ENCODE peak calls at places on chromosomes 13 and 19, in seven cellular contexts. X is mesenchymal stem cell, T is IMR-90, I is mesendoderm, V is H9, H is H1, R is trophoblast cell. M is an unnamed sample.
A peak's percentile ranks its signal among the peaks of the same experiment; 100 is the strongest.

GRCh38 chr19:10418281-10419199 is 1.8 kb upstream of the PDE4A start:
- DNase-seq in X (no peak), T (no peak), I (peak; percentile 68), V (peak; percentile 56), H (peak; percentile 53), R (no peak), M (peak; percentile 62)

GRCh38 chr19:35757231-35757748 is 461 bp upstream of the HSPB6 start:
- DNase-seq in X (peak; percentile 99), T (peak; percentile 96), I (peak; percentile 90), V (no peak), H (no peak), R (peak; percentile 95), M (no peak)

GRCh38 chr13:40386586-40386985 is 279.9 kb downstream of the FOXO1 start:
- DNase-seq in X (no peak), T (no peak), I (no peak), V (no peak), H (no peak), R (no peak), M (no peak)

GRCh38 chr19:38932425-38933179 is 1.9 kb downstream of the MRPS12 start:
- DNase-seq in X (peak; percentile 59), T (peak; percentile 44), I (peak; percentile 67), V (peak; percentile 54), H (no peak), R (peak; percentile 19), M (no peak)

GRCh38 chr19:58054792-58055482 is 4.1 kb upstream of the ZNF135 start:
- DNase-seq in X (no peak), T (peak; percentile 2), I (peak; percentile 68), V (peak; percentile 74), H (peak; percentile 62), R (no peak), M (no peak)

GRCh38 chr13:51191743-51192142 is 30.5 kb upstream of the FAM124A start:
- DNase-seq in X (no peak), T (no peak), I (no peak), V (no peak), H (peak; percentile 22), R (no peak), M (no peak)

GRCh38 chr19:46919324-46919723 is 58.5 kb downstream of the ARHGAP35 start:
- DNase-seq in X (peak; percentile 46), T (peak; percentile 75), I (no peak), V (no peak), H (no peak), R (no peak), M (no peak)

GRCh38 chr13:30149248-30149647 is 158.1 kb downstream of the KATNAL1 start:
- DNase-seq in X (no peak), T (no peak), I (no peak), V (no peak), H (no peak), R (no peak), M (no peak)

GRCh38 chr19:17078920-17079709 is 3.5 kb downstream of the MYO9B start:
- DNase-seq in X (no peak), T (peak; percentile 31), I (peak; percentile 22), V (no peak), H (no peak), R (no peak), M (no peak)

GRCh38 chr19:34505321-34506025 is 23.9 kb downstream of the WTIP start:
- DNase-seq in X (no peak), T (no peak), I (no peak), V (no peak), H (peak; percentile 43), R (no peak), M (no peak)

GRCh38 chr13:19860884-19861655 is 2.4 kb downstream of the ZMYM5 start:
- DNase-seq in X (peak; percentile 87), T (peak; percentile 73), I (peak; percentile 62), V (no peak), H (no peak), R (peak; percentile 28), M (peak; percentile 15)

GRCh38 chr19:6519289-6519688 is 11.5 kb upstream of the TNFSF9 start:
- DNase-seq in X (no peak), T (peak; percentile 61), I (no peak), V (no peak), H (no peak), R (peak; percentile 26), M (no peak)

GRCh38 chr13:28037399-28037798 is 48.9 kb upstream of the URAD start:
- DNase-seq in X (no peak), T (peak; percentile 57), I (peak; percentile 19), V (no peak), H (no peak), R (no peak), M (no peak)

GRCh38 chr13:60095300-60095699 is 68.4 kb downstream of the DIAPH3 start:
- DNase-seq in X (no peak), T (no peak), I (peak; percentile 12), V (no peak), H (no peak), R (no peak), M (no peak)

GRCh38 chr13:78401833-78402232 is 201.5 kb downstream of the POU4F1 start:
- DNase-seq in X (peak; percentile 56), T (no peak), I (no peak), V (no peak), H (no peak), R (no peak), M (no peak)

GRCh38 chr13:26946675-26947342 is 186.2 kb upstream of the GPR12 start:
- DNase-seq in X (peak; percentile 77), T (peak; percentile 73), I (peak; percentile 69), V (no peak), H (no peak), R (peak; percentile 70), M (peak; percentile 29)

GRCh38 chr13:111123649-111124048 is 8.5 kb downstream of the ARHGEF7 start:
- DNase-seq in X (no peak), T (no peak), I (no peak), V (no peak), H (no peak), R (no peak), M (no peak)

GRCh38 chr13:51814825-51815650 is 11.1 kb upstream of the DHRS12 start:
- DNase-seq in X (peak; percentile 75), T (peak; percentile 50), I (peak; percentile 79), V (peak; percentile 73), H (peak; percentile 90), R (peak; percentile 83), M (peak; percentile 61)

GRCh38 chr19:45613926-45614725 is 12.1 kb upstream of the GPR4 start:
- DNase-seq in X (peak; percentile 96), T (peak; percentile 93), I (no peak), V (no peak), H (no peak), R (peak; percentile 87), M (no peak)

GRCh38 chr13:106536244-106537034 is 977 bp upstream of the EFNB2 start:
- DNase-seq in X (peak; percentile 87), T (peak; percentile 83), I (peak; percentile 94), V (peak; percentile 91), H (peak; percentile 97), R (peak; percentile 99), M (peak; percentile 92)

GRCh38 chr13:79361299-79361698 is 44.8 kb downstream of the RBM26 start:
- DNase-seq in X (no peak), T (no peak), I (no peak), V (no peak), H (no peak), R (peak; percentile 9), M (no peak)

GRCh38 chr13:40536443-40537113 is 129.9 kb downstream of the FOXO1 start:
- DNase-seq in X (no peak), T (no peak), I (peak; percentile 86), V (no peak), H (no peak), R (peak; percentile 77), M (no peak)

GRCh38 chr13:24116103-24116502 is 44.4 kb upstream of the SPATA13 start:
- DNase-seq in X (peak; percentile 27), T (no peak), I (no peak), V (no peak), H (no peak), R (peak; percentile 16), M (no peak)

DNA sequence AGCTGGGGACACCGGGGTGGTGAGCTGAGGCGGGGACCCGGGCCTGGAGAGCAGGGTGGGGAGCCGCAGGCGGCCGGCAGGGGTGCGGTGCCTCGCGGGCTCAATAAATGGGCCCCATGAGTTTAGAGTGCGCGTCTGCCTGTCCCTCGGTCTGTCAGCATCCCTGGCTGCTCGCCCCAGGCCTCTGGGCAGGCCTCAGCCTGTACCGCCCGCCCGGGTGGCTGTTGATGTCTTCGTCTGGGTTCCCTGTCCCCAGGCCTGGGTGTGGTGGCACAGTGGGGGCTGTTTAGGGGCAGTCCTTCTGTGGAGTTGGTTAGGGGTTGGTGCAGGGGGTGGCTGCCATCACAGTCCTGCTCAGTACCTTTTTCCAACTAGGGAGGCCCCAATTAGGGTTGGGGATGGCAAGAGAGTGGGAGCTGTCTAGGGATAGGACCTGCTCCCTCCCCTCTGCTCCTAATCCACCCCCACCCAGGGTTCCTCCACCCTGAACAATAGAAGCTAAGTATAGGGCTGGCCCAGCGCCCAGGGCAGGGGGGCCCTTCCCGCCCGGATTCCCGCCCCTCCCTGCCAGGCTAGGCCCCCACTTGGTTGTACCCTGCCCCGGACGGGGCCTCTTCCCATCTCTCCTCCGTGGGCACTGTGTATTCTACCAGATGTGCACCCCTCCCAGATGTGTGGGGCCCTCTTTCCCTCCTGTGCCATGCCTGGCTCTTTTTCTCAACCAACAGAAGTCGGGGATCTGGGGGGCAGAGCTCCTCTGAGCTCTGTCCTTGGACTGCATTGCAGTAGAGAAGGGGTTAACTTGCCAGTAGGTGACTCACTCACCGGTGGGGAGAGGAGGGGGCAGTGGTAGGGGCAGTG is 12.4 kb downstream of the CIC start:
- DNase-seq in X (peak; percentile 52), T (peak; percentile 41), I (peak; percentile 80), V (peak; percentile 71), H (peak; percentile 73), R (no peak), M (peak; percentile 39)
- H2BK5ac ChIP-seq in X (peak overlapping the region; percentile 67), T (peak overlapping the region; percentile 86), I (no peak overlapping the region), V (no peak overlapping the region), H (peak overlapping the region; percentile 89), R (peak overlapping the region; percentile 74), M (peak overlapping the region; percentile 98)

GRCh38 chr19:48997972-48998371 is 4.3 kb downstream of the RUVBL2 start:
- DNase-seq in X (peak; percentile 70), T (peak; percentile 45), I (peak; percentile 86), V (peak; percentile 86), H (peak; percentile 93), R (peak; percentile 80), M (peak; percentile 43)
- H2BK5ac ChIP-seq in X (no peak overlapping the region), T (no peak overlapping the region), I (no peak overlapping the region), V (no peak overlapping the region), H (no peak overlapping the region), R (no peak overlapping the region), M (no peak overlapping the region)

DNA sequence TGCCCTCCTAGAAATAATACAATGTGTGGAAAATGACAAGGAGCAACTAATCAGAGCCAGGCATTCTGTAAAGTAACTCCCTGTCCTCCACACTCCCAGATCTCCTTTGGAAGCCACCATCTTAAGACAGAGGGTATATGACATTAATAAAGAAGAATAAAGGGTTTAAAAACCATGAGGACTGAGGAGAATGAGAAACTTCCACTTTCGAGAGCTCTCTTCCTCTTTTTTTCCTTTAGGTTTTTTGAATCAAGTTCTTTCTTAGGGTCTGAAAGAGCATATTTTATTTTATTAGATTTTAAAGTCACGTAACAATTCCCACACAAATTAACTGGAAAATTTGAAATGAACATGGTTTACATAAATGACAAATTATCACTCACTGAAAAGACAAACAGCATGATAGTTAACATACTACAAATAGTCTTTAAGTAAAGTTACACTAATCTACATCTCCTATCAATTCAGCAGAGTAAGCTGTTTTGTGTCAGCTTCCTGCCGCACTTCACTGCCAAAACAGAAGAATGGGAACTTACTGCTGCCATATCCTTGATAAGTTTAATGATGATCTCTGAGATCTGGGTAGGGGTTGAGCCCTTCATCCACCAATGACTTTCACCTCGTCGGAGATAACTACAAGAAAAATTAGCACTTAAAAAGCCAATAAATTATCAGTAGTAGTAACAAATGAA is 38.6 kb upstream of the FBXL3 start:
- DNase-seq in X (no peak), T (no peak), I (peak; percentile 22), V (no peak), H (no peak), R (no peak), M (no peak)
- H2BK5ac ChIP-seq in X (no peak overlapping the region), T (no peak overlapping the region), I (no peak overlapping the region), V (no peak overlapping the region), H (no peak overlapping the region), R (no peak overlapping the region), M (no peak overlapping the region)

GRCh38 chr13:114310961-114311360 is 3.3 kb upstream of the CHAMP1 start:
- DNase-seq in X (peak; percentile 16), T (peak; percentile 75), I (no peak), V (no peak), H (no peak), R (no peak), M (no peak)
- H2BK5ac ChIP-seq in X (no peak overlapping the region), T (no peak overlapping the region), I (no peak overlapping the region), V (no peak overlapping the region), H (no peak overlapping the region), R (no peak overlapping the region), M (no peak overlapping the region)